ENCODE peak calls at places on chromosomes 12 and 14, in six cellular contexts. P is AG04450, E is SW480, R is NCI-H1105, X is endothelial cell, T is psoas muscle. B is an unnamed sample.

GRCh38 chr12:103769240-103769945 is 71.6 kb downstream of the NT5DC3 start:
- DNase-seq in E (no peak), P (no peak), X (no peak), T (no peak), R (no peak), B (no peak)

GRCh38 chr12:107328442-107329133 is 235.2 kb upstream of the CRY1 start:
- DNase-seq in T (no peak), E (peak), R (no peak), X (no peak), P (no peak), B (no peak)

GRCh38 chr14:105315211-105315721 is 718 bp downstream of the PACS2 start:
- DNase-seq in X (peak), P (no peak), E (peak), R (no peak), T (peak), B (no peak)

GRCh38 chr12:6204533-6205143 is 4.4 kb downstream of the CD9 start:
- DNase-seq in X (no peak), P (no peak), T (no peak), R (no peak), E (peak), B (no peak)

GRCh38 chr12:6326316-6326959 is 15.4 kb downstream of the TNFRSF1A start:
- DNase-seq in P (no peak), X (peak), T (peak), R (no peak), E (peak), B (no peak)

GRCh38 chr12:109448707-109449390 is 28.3 kb downstream of the KCTD10 start:
- DNase-seq in T (no peak), R (no peak), P (no peak), E (no peak), X (no peak), B (no peak)

GRCh38 chr12:80195143-80195726 is 95.9 kb downstream of the OTOGL start:
- DNase-seq in X (peak), P (peak), T (no peak), R (peak), E (peak), B (peak)

GRCh38 chr14:80356413-80356812 is 145.1 kb upstream of the DIO2 start:
- DNase-seq in X (peak), P (peak), T (no peak), E (peak), R (no peak), B (peak)

GRCh38 chr12:50678650-50679049 is 85.3 kb upstream of the ATF1 start:
- DNase-seq in R (no peak), X (no peak), E (no peak), P (no peak), T (no peak), B (no peak)

GRCh38 chr14:80446356-80446755 is 235.1 kb upstream of the DIO2 start:
- DNase-seq in T (no peak), P (no peak), E (no peak), X (no peak), R (no peak), B (no peak)